ENCODE peak calls at places on chromosome 21, in four cellular contexts. E is fibroblast of lung, T is lung, Y is small intestine. N is an unnamed sample.

GRCh38 chr21:33949516-33950424 is 34.2 kb upstream of the ATP5PO start:
- DNase-seq in E (no peak), T (no peak), Y (peak; percentile 32), N (no peak)

GRCh38 chr21:41242238-41242829 is 74.3 kb upstream of the FAM3B start:
- DNase-seq in E (no peak), T (no peak), Y (peak; percentile 51), N (no peak)

GRCh38 chr21:17527240-17527639 is 14.4 kb downstream of the CXADR start:
- DNase-seq in E (peak; percentile 89), T (no peak), Y (peak; percentile 41), N (no peak)

GRCh38 chr21:41374867-41375533 is 13.2 kb downstream of the MX2 start:
- DNase-seq in E (no peak), T (no peak), Y (no peak), N (no peak)

GRCh38 chr21:41777934-41778815 is 11.3 kb upstream of the RIPK4 start:
- DNase-seq in E (peak; percentile 80), T (peak; percentile 88), Y (peak; percentile 88), N (peak; percentile 95)

GRCh38 chr21:43805275-43805800 is 16.0 kb downstream of the RRP1 start:
- DNase-seq in E (no peak), T (no peak), Y (no peak), N (peak; percentile 37)

GRCh38 chr21:42921912-42922311 is 3.5 kb downstream of the ERVH48-1 start:
- DNase-seq in E (no peak), T (no peak), Y (no peak), N (no peak)

GRCh38 chr21:25307489-25307888 is 299.8 kb downstream of the MRPL39 start:
- DNase-seq in E (peak; percentile 77), T (no peak), Y (no peak), N (no peak)

GRCh38 chr21:34889287-34889536 is 159.9 kb downstream of the RUNX1 start:
- DNase-seq in E (peak; percentile 80), T (peak; percentile 60), Y (peak; percentile 55), N (peak; percentile 64)

GRCh38 chr21:34091607-34092006 is 18.2 kb downstream of the MRPS6 start:
- DNase-seq in E (no peak), T (no peak), Y (no peak), N (no peak)

GRCh38 chr21:42357307-42357706 is 6.5 kb upstream of the TFF2 start:
- DNase-seq in E (no peak), T (no peak), Y (no peak), N (no peak)

GRCh38 chr21:34126691-34127090 is 53.3 kb downstream of the MRPS6 start:
- DNase-seq in E (peak; percentile 81), T (no peak), Y (no peak), N (no peak)

GRCh38 chr21:33682992-33683627 is 40.8 kb downstream of the ITSN1 start:
- DNase-seq in E (peak; percentile 99), T (no peak), Y (no peak), N (no peak)

GRCh38 chr21:42525676-42526378 is 12.2 kb downstream of the SLC37A1 start:
- DNase-seq in E (no peak), T (no peak), Y (no peak), N (no peak)

GRCh38 chr21:21114456-21114855 is 116.2 kb downstream of the NCAM2 start:
- DNase-seq in E (no peak), T (no peak), Y (no peak), N (no peak)

GRCh38 chr21:15441060-15441493 is 288.7 kb upstream of the USP25 start:
- DNase-seq in E (no peak), T (no peak), Y (no peak), N (no peak)

GRCh38 chr21:41802684-41803083 is 35.8 kb upstream of the RIPK4 start:
- DNase-seq in E (peak; percentile 50), T (no peak), Y (no peak), N (peak; percentile 90)

GRCh38 chr21:39666026-39666425 is 53.3 kb downstream of the B3GALT5 start:
- DNase-seq in E (no peak), T (no peak), Y (no peak), N (no peak)

DNA sequence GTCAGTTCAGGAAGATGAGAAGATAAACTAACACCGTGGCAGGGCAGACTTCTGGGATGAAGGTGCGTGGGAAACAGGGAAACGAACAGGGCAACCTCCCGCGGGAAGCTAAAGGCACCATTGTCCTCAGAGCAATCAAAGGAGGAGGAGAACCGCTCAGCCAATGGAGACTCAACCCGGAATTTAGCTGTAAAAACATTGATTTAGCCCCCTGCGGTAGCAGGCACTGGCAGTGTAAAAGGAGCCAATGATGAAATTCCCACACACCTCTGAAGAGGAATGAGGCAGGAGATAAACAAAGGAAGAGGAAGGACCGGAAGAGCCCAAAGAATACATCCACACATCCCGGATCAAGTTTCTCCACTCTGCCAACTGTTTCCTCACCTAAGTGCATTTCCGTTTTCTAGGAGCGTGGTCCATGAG is 19.5 kb downstream of the HLCS start:
- DNase-seq in E (no peak), T (no peak), Y (no peak), N (no peak)
- H3K4me3 ChIP-seq in E (no peak overlapping the region), T (no peak overlapping the region), Y (no peak overlapping the region), N (no peak overlapping the region)

DNA sequence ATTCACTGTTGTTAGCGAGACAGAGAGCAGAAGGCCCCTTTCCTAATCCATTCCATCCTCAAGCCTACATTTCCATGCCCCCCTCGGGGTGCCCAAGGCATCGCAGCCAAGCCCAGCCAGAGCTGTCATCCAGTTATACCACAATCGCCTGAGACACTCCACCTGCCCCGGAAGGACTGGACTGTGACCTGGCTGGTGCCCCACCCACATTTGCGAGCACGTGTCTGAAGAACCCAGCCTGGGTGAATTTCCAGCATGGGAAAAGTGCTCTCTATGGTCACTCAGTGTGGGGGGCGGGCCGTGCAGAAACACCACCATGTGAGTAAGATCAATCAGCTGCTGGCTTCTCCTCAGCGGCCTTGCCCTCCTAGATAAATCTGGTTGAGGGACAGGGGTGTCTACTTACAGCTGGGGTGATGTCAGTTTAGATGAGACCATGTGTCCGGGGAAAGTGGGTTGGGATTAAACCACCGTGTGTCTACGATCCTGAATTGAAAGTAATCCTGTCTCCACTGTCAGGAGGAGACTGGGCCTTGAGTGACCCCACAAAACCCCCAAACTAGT is 44.8 kb downstream of the URB1 start:
- DNase-seq in E (no peak), T (no peak), Y (peak; percentile 48), N (no peak)
- H3K27ac ChIP-seq in E (no peak overlapping the region), T (no peak overlapping the region), Y (no peak overlapping the region), N (no peak overlapping the region)

GRCh38 chr21:26966978-26967913 is at the start of gene ADAMTS5:
- DNase-seq in E (peak; percentile 55), T (no peak), Y (no peak), N (peak; percentile 68)

GRCh38 chr21:26964379-26964778 is 2.5 kb downstream of the ADAMTS5 start:
- DNase-seq in E (no peak), T (peak; percentile 32), Y (no peak), N (peak; percentile 80)

GRCh38 chr21:26966360-26966977 is 419 bp downstream of the ADAMTS5 start:
- DNase-seq in E (peak; percentile 19), T (no peak), Y (no peak), N (peak; percentile 12)

GRCh38 chr21:26965567-26966359 is 1.1 kb downstream of the ADAMTS5 start:
- DNase-seq in E (peak; percentile 16), T (no peak), Y (no peak), N (peak; percentile 47)

GRCh38 chr21:26965091-26965566 is 1.8 kb downstream of the ADAMTS5 start:
- DNase-seq in E (no peak), T (no peak), Y (no peak), N (no peak)
- H3K4me3 ChIP-seq in E (peak overlapping the region; percentile 74), T (no peak overlapping the region), Y (no peak overlapping the region), N (peak overlapping the region; percentile 52)

DNA sequence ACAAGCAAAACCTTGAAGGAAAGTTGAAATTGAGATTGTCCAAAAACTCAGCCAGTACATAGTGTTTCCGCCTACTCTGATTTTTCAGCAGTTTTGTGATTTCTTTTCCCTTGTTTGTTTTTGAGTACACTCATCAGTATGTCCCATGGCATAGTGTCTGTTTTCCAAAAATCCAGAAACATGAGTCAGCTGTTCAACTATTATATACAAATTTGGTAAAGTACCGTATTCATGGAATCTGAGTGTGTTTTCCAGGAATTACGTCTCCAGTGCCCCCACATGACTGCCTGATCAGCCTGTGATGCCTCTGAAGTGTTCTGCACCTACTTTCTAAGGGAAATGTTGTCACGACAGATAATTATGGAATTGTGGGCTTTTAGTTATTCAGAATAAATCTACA is 186.8 kb downstream of the LTN1 start:
- DNase-seq in E (peak; percentile 82), T (no peak), Y (no peak), N (no peak)
- H3K27ac ChIP-seq in E (peak overlapping the region; percentile 8), T (no peak overlapping the region), Y (no peak overlapping the region), N (no peak overlapping the region)

DNA sequence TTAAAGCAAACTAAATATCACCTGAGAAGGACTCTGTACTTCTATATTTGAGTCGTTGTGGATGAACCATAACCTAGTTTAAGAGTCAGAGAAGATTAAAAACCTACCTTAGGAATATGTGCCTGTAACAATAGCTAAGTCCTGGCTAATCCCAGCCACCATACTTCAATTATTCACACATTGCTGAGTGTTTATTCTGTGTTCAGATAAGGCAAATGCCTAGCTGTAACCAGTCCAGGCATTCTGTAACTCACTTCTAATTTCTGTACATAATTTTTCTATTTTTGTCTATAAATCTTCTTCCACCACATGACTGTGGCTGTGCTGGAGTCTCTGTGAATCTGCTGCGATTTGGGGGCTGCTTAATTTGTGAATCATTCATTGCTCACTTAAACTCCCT is 441.9 kb upstream of the ADAMTS5 start:
- DNase-seq in E (peak; percentile 25), T (no peak), Y (no peak), N (no peak)
- H3K4me3 ChIP-seq in E (no peak overlapping the region), T (no peak overlapping the region), Y (no peak overlapping the region), N (no peak overlapping the region)

GRCh38 chr21:28018741-28019669 is 973.7 kb downstream of the LTN1 start:
- DNase-seq in E (no peak), T (no peak), Y (peak; percentile 24), N (no peak)
- H3K27ac ChIP-seq in E (no peak overlapping the region), T (no peak overlapping the region), Y (no peak overlapping the region), N (no peak overlapping the region)

GRCh38 chr21:45202344-45202743 is 85.4 kb downstream of the POFUT2 start:
- DNase-seq in E (no peak), T (no peak), Y (no peak), N (no peak)
- H3K4me3 ChIP-seq in E (no peak overlapping the region), T (no peak overlapping the region), Y (no peak overlapping the region), N (no peak overlapping the region)

N was measured in right cardiac atrium.